ENCODE peak calls at places on chromosomes 16 and 17, in four cellular contexts. One of them, this sample, is unnamed.

GRCh38 chr17:29682987-29683386 is 60.3 kb upstream of the CORO6 start:
- DNase-seq in skeletal muscle cell: no peak
- DNase-seq in aorta: no peak
- DNase-seq in stimulated activated CD4-positive, alpha-beta T cell treated with anti-CD3 and anti-CD28 coated beads, Interleukin-4, amount 100 ng/mL, for 48 hours: no peak
- DNase-seq in this sample: no peak

GRCh38 chr17:61495161-61495857 is 43.1 kb downstream of the TBX4 start:
- DNase-seq in skeletal muscle cell: peak
- DNase-seq in aorta: no peak
- DNase-seq in stimulated activated CD4-positive, alpha-beta T cell treated with anti-CD3 and anti-CD28 coated beads, Interleukin-4, amount 100 ng/mL, for 48 hours: no peak
- DNase-seq in this sample: no peak

GRCh38 chr17:28515518-28515917 is 9.4 kb downstream of the FOXN1 start:
- DNase-seq in skeletal muscle cell: no peak
- DNase-seq in aorta: no peak
- DNase-seq in stimulated activated CD4-positive, alpha-beta T cell treated with anti-CD3 and anti-CD28 coated beads, Interleukin-4, amount 100 ng/mL, for 48 hours: no peak
- DNase-seq in this sample: no peak

GRCh38 chr16:82630219-82630618 is 3.5 kb downstream of the CDH13 start:
- DNase-seq in skeletal muscle cell: no peak
- DNase-seq in aorta: no peak
- DNase-seq in stimulated activated CD4-positive, alpha-beta T cell treated with anti-CD3 and anti-CD28 coated beads, Interleukin-4, amount 100 ng/mL, for 48 hours: no peak
- DNase-seq in this sample: no peak

GRCh38 chr17:17849147-17849820 is 12.5 kb upstream of the SREBF1 start:
- DNase-seq in skeletal muscle cell: no peak
- DNase-seq in aorta: peak
- DNase-seq in stimulated activated CD4-positive, alpha-beta T cell treated with anti-CD3 and anti-CD28 coated beads, Interleukin-4, amount 100 ng/mL, for 48 hours: peak
- DNase-seq in this sample: no peak

GRCh38 chr16:3787924-3788661 is 70.8 kb upstream of the TRAP1 start:
- DNase-seq in skeletal muscle cell: no peak
- DNase-seq in aorta: no peak
- DNase-seq in stimulated activated CD4-positive, alpha-beta T cell treated with anti-CD3 and anti-CD28 coated beads, Interleukin-4, amount 100 ng/mL, for 48 hours: no peak
- DNase-seq in this sample: no peak

GRCh38 chr17:38658741-38659345 is 15.9 kb downstream of the EPOP start:
- DNase-seq in skeletal muscle cell: no peak
- DNase-seq in aorta: peak
- DNase-seq in stimulated activated CD4-positive, alpha-beta T cell treated with anti-CD3 and anti-CD28 coated beads, Interleukin-4, amount 100 ng/mL, for 48 hours: no peak
- DNase-seq in this sample: no peak

GRCh38 chr17:33560165-33560564 is 267.1 kb upstream of the ASIC2 start:
- DNase-seq in skeletal muscle cell: no peak
- DNase-seq in aorta: no peak
- DNase-seq in stimulated activated CD4-positive, alpha-beta T cell treated with anti-CD3 and anti-CD28 coated beads, Interleukin-4, amount 100 ng/mL, for 48 hours: no peak
- DNase-seq in this sample: no peak

GRCh38 chr16:20957153-20957552 is 56.6 kb downstream of the LYRM1 start:
- DNase-seq in skeletal muscle cell: no peak
- DNase-seq in aorta: no peak
- DNase-seq in stimulated activated CD4-positive, alpha-beta T cell treated with anti-CD3 and anti-CD28 coated beads, Interleukin-4, amount 100 ng/mL, for 48 hours: no peak
- DNase-seq in this sample: no peak

GRCh38 chr17:74928786-74929185 is 4.7 kb downstream of the OTOP2 start:
- DNase-seq in skeletal muscle cell: no peak
- DNase-seq in aorta: no peak
- DNase-seq in stimulated activated CD4-positive, alpha-beta T cell treated with anti-CD3 and anti-CD28 coated beads, Interleukin-4, amount 100 ng/mL, for 48 hours: no peak
- DNase-seq in this sample: no peak

GRCh38 chr17:12990041-12990808 is 27.6 kb downstream of the ELAC2 start:
- DNase-seq in skeletal muscle cell: no peak
- DNase-seq in aorta: no peak
- DNase-seq in stimulated activated CD4-positive, alpha-beta T cell treated with anti-CD3 and anti-CD28 coated beads, Interleukin-4, amount 100 ng/mL, for 48 hours: no peak
- DNase-seq in this sample: no peak

GRCh38 chr17:50642722-50643656 is 8.3 kb downstream of the ABCC3 start:
- DNase-seq in skeletal muscle cell: no peak
- DNase-seq in aorta: no peak
- DNase-seq in stimulated activated CD4-positive, alpha-beta T cell treated with anti-CD3 and anti-CD28 coated beads, Interleukin-4, amount 100 ng/mL, for 48 hours: no peak
- DNase-seq in this sample: no peak

GRCh38 chr16:24005577-24005976 is 169.8 kb downstream of the PRKCB start:
- DNase-seq in skeletal muscle cell: no peak
- DNase-seq in aorta: no peak
- DNase-seq in stimulated activated CD4-positive, alpha-beta T cell treated with anti-CD3 and anti-CD28 coated beads, Interleukin-4, amount 100 ng/mL, for 48 hours: no peak
- DNase-seq in this sample: no peak

GRCh38 chr16:86923656-86924055 is 345.3 kb downstream of the FOXL1 start:
- DNase-seq in skeletal muscle cell: no peak
- DNase-seq in aorta: no peak
- DNase-seq in stimulated activated CD4-positive, alpha-beta T cell treated with anti-CD3 and anti-CD28 coated beads, Interleukin-4, amount 100 ng/mL, for 48 hours: no peak
- DNase-seq in this sample: no peak

GRCh38 chr17:20189322-20189721 is 180.2 kb downstream of the SPECC1 start:
- DNase-seq in skeletal muscle cell: peak
- DNase-seq in aorta: peak
- DNase-seq in stimulated activated CD4-positive, alpha-beta T cell treated with anti-CD3 and anti-CD28 coated beads, Interleukin-4, amount 100 ng/mL, for 48 hours: no peak
- DNase-seq in this sample: no peak

GRCh38 chr16:56851671-56852400 is 13.2 kb upstream of the SLC12A3 start:
- DNase-seq in skeletal muscle cell: no peak
- DNase-seq in aorta: peak
- DNase-seq in stimulated activated CD4-positive, alpha-beta T cell treated with anti-CD3 and anti-CD28 coated beads, Interleukin-4, amount 100 ng/mL, for 48 hours: no peak
- DNase-seq in this sample: no peak

GRCh38 chr16:68377667-68378420 is 67.0 kb downstream of the PRMT7 start:
- DNase-seq in skeletal muscle cell: peak
- DNase-seq in aorta: no peak
- DNase-seq in stimulated activated CD4-positive, alpha-beta T cell treated with anti-CD3 and anti-CD28 coated beads, Interleukin-4, amount 100 ng/mL, for 48 hours: no peak
- DNase-seq in this sample: peak

This sample was measured in chondrocyte.